ENCODE peak calls at places on chromosome 19, in eight cellular contexts. M is D341Med; L is dermis blood vessel endothelial cell; U is lung microvascular endothelial cell; P is HFFc6; G is tibial artery; V is stimulated activated CD4-positive, alpha-beta T cell treated with anti-CD3 and anti-CD28 coated beads, Interleukin-4, amount 100 ng/mL, for 1 hour; X is stimulated activated CD8-positive, alpha-beta memory T cell treated with anti-CD3 and anti-CD28 coated beads, Interleukin-7, amount 100 ng/mL, for 1 hour. C is an unnamed sample.

GRCh38 chr19:679418-680286 is 3.5 kb downstream of the FSTL3 start:
- DNase-seq in P (peak; percentile 37), V (peak; percentile 39), M (peak; percentile 75), G (peak; percentile 92), X (no peak), U (peak; percentile 66), L (peak; percentile 65), C (no peak)

GRCh38 chr19:4807188-4807587 is 15.7 kb downstream of the FEM1A start:
- DNase-seq in L (no peak), G (peak; percentile 75), V (no peak), U (no peak), P (no peak), M (no peak), X (no peak), C (no peak)

GRCh38 chr19:18761531-18762110 is 29.5 kb downstream of the COMP start:
- DNase-seq in M (no peak), L (no peak), G (no peak), V (no peak), X (no peak), P (no peak), U (no peak), C (no peak)

GRCh38 chr19:18541992-18542935 is 1.1 kb downstream of the FKBP8 start:
- DNase-seq in U (no peak), G (no peak), X (no peak), V (no peak), L (no peak), P (no peak), M (peak; percentile 41), C (no peak)

GRCh38 chr19:12665281-12665573 is 1.3 kb downstream of the MAN2B1 start:
- DNase-seq in M (no peak), U (no peak), X (no peak), P (no peak), V (peak; percentile 57), L (no peak), G (peak; percentile 79), C (no peak)

GRCh38 chr19:3725640-3726310 is 17.6 kb downstream of the TJP3 start:
- DNase-seq in M (peak; percentile 61), U (no peak), X (no peak), P (no peak), V (no peak), L (no peak), G (no peak), C (no peak)

GRCh38 chr19:12938536-12939291 is at the start of gene CALR:
- DNase-seq in P (no peak), U (peak; percentile 48), X (no peak), L (peak; percentile 49), M (no peak), G (peak; percentile 79), V (no peak), C (no peak)

GRCh38 chr19:14786421-14786851 is 8.1 kb upstream of the ADGRE2 start:
- DNase-seq in U (no peak), P (no peak), G (peak; percentile 51), V (peak; percentile 18), L (peak; percentile 25), M (peak; percentile 80), X (no peak), C (no peak)

GRCh38 chr19:30890033-30890432 is 459.2 kb downstream of the TSHZ3 start:
- DNase-seq in G (no peak), V (no peak), X (no peak), M (no peak), U (no peak), P (no peak), L (no peak), C (no peak)

GRCh38 chr19:48681127-48681470 is 8.3 kb upstream of the NTN5 start:
- DNase-seq in G (no peak), M (no peak), X (no peak), L (no peak), P (peak; percentile 8), V (no peak), U (no peak), C (no peak)

GRCh38 chr19:33260628-33261418 is 35.2 kb upstream of the SLC7A10 start:
- DNase-seq in X (no peak), G (no peak), M (no peak), U (no peak), L (no peak), V (no peak), P (no peak), C (no peak)

GRCh38 chr19:16899566-16900075 is 10.8 kb downstream of the F2RL3 start:
- DNase-seq in X (no peak), U (peak; percentile 63), M (peak; percentile 64), P (no peak), L (peak; percentile 73), V (no peak), G (no peak), C (no peak)

GRCh38 chr19:56316728-56317127 is 2.1 kb upstream of the ZSCAN5A start:
- DNase-seq in P (no peak), M (no peak), L (no peak), X (no peak), U (no peak), G (no peak), V (no peak), C (no peak)

GRCh38 chr19:3434630-3435553 is 45.4 kb downstream of the SMIM24 start:
- DNase-seq in U (peak; percentile 97), X (peak; percentile 88), P (peak; percentile 93), L (peak; percentile 98), M (no peak), V (peak; percentile 97), G (peak; percentile 98), C (peak; percentile 47)

GRCh38 chr19:42121036-42121621 is 11.1 kb downstream of the POU2F2 start:
- DNase-seq in L (no peak), U (no peak), G (no peak), P (no peak), M (no peak), V (no peak), X (no peak), C (no peak)

GRCh38 chr19:46579286-46579944 is 21.7 kb upstream of the CALM3 start:
- DNase-seq in M (peak; percentile 78), G (no peak), P (no peak), L (no peak), V (peak; percentile 39), U (no peak), X (no peak), C (no peak)

GRCh38 chr19:48249502-48250014 is 6.2 kb downstream of the CARD8 start:
- DNase-seq in P (no peak), V (peak; percentile 77), L (peak; percentile 98), G (peak; percentile 73), M (no peak), U (peak; percentile 98), X (peak; percentile 43), C (no peak)